ENCODE peak calls at places on chromosome 18, in six cellular contexts. I is NCI-H460; C is RWPE1; S is NCI-H1092; H is sciatic nerve; G is activated naive CD8-positive, alpha-beta T cell treated with anti-CD3 and anti-CD28 coated beads, Interleukin-2, amount 50 U/mL, for 24 hours. B is an unnamed sample.

GRCh38 chr18:26052497-26052896 is 37.9 kb downstream of the SS18 start:
- DNase-seq in I (no peak), C (no peak), S (no peak), H (no peak), G (no peak), B (peak)

GRCh38 chr18:78448106-78448505 is 531.5 kb upstream of the SALL3 start:
- DNase-seq in I (no peak), C (no peak), S (no peak), H (no peak), G (no peak), B (no peak)

GRCh38 chr18:48826271-48826670 is 124.5 kb downstream of the SMAD7 start:
- DNase-seq in I (no peak), C (no peak), S (no peak), H (peak), G (no peak), B (no peak)

GRCh38 chr18:30945769-30946168 is 96.8 kb downstream of the DSC3 start:
- DNase-seq in I (no peak), C (no peak), S (no peak), H (no peak), G (no peak), B (no peak)

GRCh38 chr18:46770708-46771107 is 13.9 kb upstream of the ST8SIA5 start:
- DNase-seq in I (no peak), C (no peak), S (no peak), H (no peak), G (no peak), B (no peak)

GRCh38 chr18:48644029-48644428 is 105.2 kb downstream of the CTIF start:
- DNase-seq in I (no peak), C (no peak), S (no peak), H (no peak), G (no peak), B (no peak)

GRCh38 chr18:41351430-41351829 is 603.6 kb upstream of the PIK3C3 start:
- DNase-seq in I (no peak), C (no peak), S (no peak), H (no peak), G (no peak), B (no peak)

GRCh38 chr18:24322594-24323136 is 75.0 kb downstream of the OSBPL1A start:
- DNase-seq in I (no peak), C (no peak), S (no peak), H (no peak), G (no peak), B (no peak)

GRCh38 chr18:23071285-23071684 is 64.0 kb upstream of the CABLES1 start:
- DNase-seq in I (no peak), C (no peak), S (no peak), H (peak), G (peak), B (no peak)

GRCh38 chr18:48621240-48621639 is 82.4 kb downstream of the CTIF start:
- DNase-seq in I (no peak), C (peak), S (no peak), H (no peak), G (no peak), B (peak)

GRCh38 chr18:14916851-14917250 is 168.9 kb downstream of the ANKRD30B start:
- DNase-seq in I (no peak), C (no peak), S (no peak), H (no peak), G (no peak), B (no peak)

GRCh38 chr18:7021994-7022840 is 95.4 kb downstream of the LAMA1 start:
- DNase-seq in I (peak), C (peak), S (peak), H (no peak), G (no peak), B (peak)

GRCh38 chr18:5543854-5544389 is at the start of gene EPB41L3:
- DNase-seq in I (peak), C (no peak), S (no peak), H (peak), G (no peak), B (no peak)